ENCODE peak calls at places on chromosome 22, in eight cellular contexts. K is PC-3, A is SK-N-SH, M is MM.1S, P is fibroblast of lung, Y is testis, J is lung, Z is endodermal cell. Q is an unnamed sample. For H3K4me1, the result is how much of the 10 kb centered on the place peaks cover.

GRCh38 chr22:46116491-46116958 is 33.8 kb upstream of the PPARA start:
- DNase-seq in A (peak), M (peak), Y (peak), P (peak), Z (peak), K (peak), J (peak), Q (peak)

GRCh38 chr22:22903355-22903777 is 15.8 kb downstream of the IGLL5 start:
- DNase-seq in Z (no peak), A (no peak), Y (no peak), K (no peak), J (no peak), P (no peak), M (no peak), Q (no peak)

GRCh38 chr22:29344137-29344536 is 28.6 kb upstream of the RASL10A start:
- DNase-seq in Y (no peak), M (no peak), Z (no peak), J (peak), P (peak), A (peak), K (peak), Q (peak)

GRCh38 chr22:19420321-19420720 is 11.2 kb downstream of the HIRA start:
- DNase-seq in A (no peak), Y (no peak), Z (no peak), P (no peak), K (no peak), J (no peak), M (no peak), Q (no peak)

GRCh38 chr22:17974703-17975372 is 49.5 kb downstream of the MICAL3 start:
- DNase-seq in M (no peak), Z (no peak), J (no peak), P (no peak), A (no peak), K (no peak), Y (no peak), Q (no peak)

GRCh38 chr22:41526802-41527799 is 17.2 kb downstream of the POLR3H start:
- DNase-seq in Z (peak), M (peak), Y (peak), P (peak), K (peak), A (peak), J (no peak), Q (peak)

GRCh38 chr22:28424427-28425080 is 255.1 kb downstream of the TTC28 start:
- DNase-seq in M (no peak), K (peak), P (peak), Z (no peak), J (no peak), Y (no peak), A (peak), Q (no peak)

GRCh38 chr22:44954113-44954512 is 55.7 kb downstream of the PHF21B start:
- DNase-seq in P (no peak), J (no peak), M (no peak), A (no peak), Y (no peak), Z (no peak), K (no peak), Q (no peak)

GRCh38 chr22:35914665-35915476 is 113.8 kb downstream of the RBFOX2 start:
- DNase-seq in Y (peak), M (peak), J (peak), Z (peak), K (peak), P (peak), A (peak), Q (peak)

GRCh38 chr22:45072322-45072903 is 62.6 kb upstream of the PHF21B start:
- DNase-seq in P (peak), Y (no peak), M (no peak), A (no peak), J (no peak), Z (peak), K (peak), Q (peak)

GRCh38 chr22:49004484-49005399 is 822.9 kb downstream of the BRD1 start:
- DNase-seq in M (no peak), J (no peak), P (no peak), A (no peak), Z (no peak), K (no peak), Y (no peak), Q (no peak)

GRCh38 chr22:19448076-19448607 is 631 bp upstream of the C22orf39 start:
- DNase-seq in A (peak), M (peak), J (peak), P (peak), Z (peak), Y (peak), K (peak), Q (peak)

GRCh38 chr22:30265131-30265720 is 1.4 kb downstream of the OSM start:
- DNase-seq in A (no peak), Z (no peak), J (no peak), P (no peak), K (no peak), Y (no peak), M (no peak), Q (no peak)

GRCh38 chr22:48782326-48782725 is 1045.3 kb downstream of the BRD1 start:
- DNase-seq in J (no peak), Z (peak), Y (no peak), M (no peak), P (no peak), A (no peak), K (no peak), Q (no peak)

GRCh38 chr22:35958334-35958733 is 70.3 kb downstream of the RBFOX2 start:
- DNase-seq in Y (no peak), P (no peak), J (no peak), K (no peak), M (no peak), A (no peak), Z (no peak), Q (no peak)

GRCh38 chr22:42335839-42336378 is 65.5 kb upstream of the TCF20 start:
- DNase-seq in J (no peak), Y (no peak), P (no peak), K (no peak), A (peak), M (no peak), Z (no peak), Q (peak)

GRCh38 chr22:45903355-45904149 is 73.4 kb downstream of the WNT7B start:
- DNase-seq in K (peak), Y (no peak), M (no peak), A (no peak), J (no peak), P (peak), Z (no peak), Q (no peak)

GRCh38 chr22:37177755-37178154 is 10.3 kb downstream of the C1QTNF6 start:
- DNase-seq in Z (no peak), J (no peak), K (no peak), A (no peak), Y (no peak), M (no peak), P (no peak), Q (no peak)

GRCh38 chr22:37178350-37179125 is 9.5 kb downstream of the C1QTNF6 start:
- DNase-seq in K (no peak), P (peak), Y (peak), A (no peak), Z (no peak), J (no peak), M (no peak), Q (no peak)

GRCh38 chr22:37176464-37177061 is 11.5 kb downstream of the C1QTNF6 start:
- DNase-seq in Z (peak), Y (peak), J (no peak), A (peak), M (no peak), K (no peak), P (peak), Q (peak)

GRCh38 chr22:37175414-37176144 is 12.5 kb downstream of the C1QTNF6 start:
- DNase-seq in Z (peak), A (peak), Y (no peak), K (no peak), M (no peak), P (no peak), J (no peak), Q (no peak)

DNA sequence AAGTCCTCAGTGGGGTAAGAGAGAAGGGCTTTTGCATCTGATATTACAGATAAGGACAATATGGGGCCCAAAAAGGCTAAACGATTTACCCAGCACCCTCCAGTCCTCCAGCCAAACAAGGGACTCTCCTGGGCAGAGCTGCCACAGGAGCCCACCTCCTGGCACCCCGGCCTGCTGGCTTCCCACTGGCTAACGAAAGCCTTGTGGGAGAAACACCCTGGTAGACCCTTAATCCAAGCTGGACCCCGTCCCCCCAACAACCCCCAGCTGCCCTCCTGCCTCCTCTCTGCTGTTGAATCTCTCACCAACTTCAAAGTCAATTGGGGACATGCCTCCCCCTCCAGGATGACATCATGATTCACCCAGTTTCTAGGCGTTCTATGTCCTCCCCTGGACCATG is 10.8 kb downstream of the C1QTNF6 start:
- DNase-seq in M (no peak), P (no peak), K (no peak), A (no peak), Y (no peak), Z (no peak), J (no peak), Q (no peak)
- TF ChIP-seq CTCF in M (no peak), P (no peak), K (no peak), A (no peak), Y (no peak), Z (no peak), J (no peak), Q (no peak)

DNA sequence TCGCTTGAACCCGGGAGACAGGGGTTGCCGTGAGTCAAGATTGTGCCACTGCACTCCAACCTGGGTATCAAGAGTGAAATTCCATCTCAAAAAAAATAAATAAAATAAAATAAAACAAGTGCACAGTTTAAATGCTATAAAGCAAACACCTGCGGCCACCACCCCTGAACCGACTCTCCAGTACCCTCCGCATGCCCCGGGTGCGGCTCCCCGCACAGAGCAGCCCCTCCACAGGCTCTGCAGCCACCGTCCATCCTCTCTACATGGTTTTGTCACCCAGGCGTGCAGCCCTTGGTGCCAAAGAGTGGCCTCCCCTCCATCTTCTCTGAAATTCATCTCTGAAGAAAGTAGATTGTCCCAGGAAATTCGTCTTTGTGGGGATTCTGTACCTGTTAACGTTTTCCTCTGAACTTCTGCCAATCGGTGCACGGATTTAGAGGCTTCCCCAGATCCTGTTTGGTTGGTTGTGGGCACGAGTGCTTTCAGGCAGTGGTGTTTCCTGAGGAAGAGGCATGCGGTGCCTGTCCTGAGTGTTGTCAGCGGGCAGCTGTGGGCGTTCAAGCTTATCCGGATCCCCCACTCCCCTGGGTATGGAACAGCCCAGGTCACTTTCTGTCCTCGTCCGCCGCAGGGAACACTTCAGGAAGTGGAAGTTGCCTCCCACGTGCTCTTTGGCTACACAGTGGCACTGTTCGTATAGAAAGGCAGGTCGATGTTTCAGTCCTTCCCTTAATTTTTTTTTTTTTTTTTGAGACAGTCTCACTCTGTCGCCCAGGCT is 4.1 kb downstream of the MIOX start:
- DNase-seq in A (no peak), M (no peak), J (no peak), Y (no peak), P (no peak), K (no peak), Z (peak), Q (peak)
- H3K4me1 ChIP-seq in A (under half), M (under half), J (under half), Y (under half), P (under half), K (under half), Z (under half), Q (under half)

DNA sequence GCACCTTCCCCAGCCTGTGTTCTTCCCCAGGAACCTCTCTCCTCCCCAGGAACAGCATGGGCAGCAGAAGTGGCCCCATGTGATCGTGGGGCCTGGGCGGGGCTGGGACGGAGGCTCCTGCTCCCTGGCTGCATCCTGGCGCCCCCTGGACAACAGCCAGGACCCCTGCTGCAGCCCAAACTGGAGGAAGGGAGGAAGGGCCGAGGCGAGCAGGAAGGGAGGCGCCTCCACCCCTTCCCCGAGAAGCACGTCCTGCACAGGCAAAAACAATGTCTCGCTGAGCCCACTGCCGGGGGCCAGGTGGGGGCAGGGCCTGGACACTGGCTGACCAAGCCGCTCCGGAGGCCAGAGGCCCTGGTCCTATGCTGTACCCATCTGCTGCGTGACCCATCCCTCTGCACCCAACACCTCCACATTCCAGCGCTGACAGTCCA is 15.0 kb upstream of the MFNG start:
- DNase-seq in J (no peak), P (no peak), K (no peak), Y (no peak), A (no peak), Z (no peak), M (no peak), Q (no peak)
- TF ChIP-seq CTCF in J (no peak), P (no peak), K (no peak), Y (no peak), A (no peak), Z (no peak), M (no peak), Q (no peak)

DNA sequence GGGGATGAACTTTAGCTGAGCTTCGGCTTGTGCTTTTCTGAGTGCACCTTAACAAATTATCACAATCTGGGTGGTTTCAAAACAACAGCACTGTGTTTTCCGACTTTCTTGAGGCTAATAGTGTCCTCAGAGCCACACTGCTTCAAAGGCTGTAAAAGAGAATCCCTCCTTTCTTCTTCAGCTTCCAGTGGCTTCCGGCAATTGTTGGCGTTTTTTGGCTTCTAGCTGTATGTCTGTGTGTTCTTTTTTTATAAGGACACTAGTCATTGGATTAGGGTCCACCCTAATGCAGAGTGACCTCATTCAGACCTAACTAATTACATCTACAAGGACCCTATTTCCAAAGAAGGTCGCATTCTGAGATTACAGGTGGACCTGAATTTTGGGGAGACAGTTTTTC is 30.6 kb downstream of the KIAA1671 start:
- DNase-seq in A (no peak), M (no peak), Y (no peak), Z (no peak), J (no peak), P (no peak), K (no peak), Q (no peak)
- H3K4me1 ChIP-seq in A (under half), M (under half), Y (under half), Z (under half), J (under half), P (under half), K (under half), Q (under half)

GRCh38 chr22:33896801-33897620 is 23.3 kb downstream of the LARGE1 start:
- DNase-seq in Z (peak), A (peak), Y (no peak), K (no peak), J (no peak), M (no peak), P (no peak), Q (no peak)
- TF ChIP-seq CTCF in Z (no peak), A (no peak), Y (no peak), K (no peak), J (no peak), M (no peak), P (no peak), Q (no peak)

GRCh38 chr22:21589415-21589814 is 21.9 kb downstream of the UBE2L3 start:
- DNase-seq in K (no peak), P (no peak), A (no peak), Y (no peak), J (no peak), M (no peak), Z (no peak), Q (no peak)
- H3K4me1 ChIP-seq in K (under half), P (under half), A (under half), Y (under half), J (under half), M (under half), Z (under half), Q (under half)